ENCODE peak calls at places on chromosomes 5 and 9, in four cellular contexts. S, B, Z and H are unnamed samples.

GRCh38 chr5:15719784-15720183 is 219.8 kb downstream of the FBXL7 start:
- DNase-seq in Z (peak), B (no peak), S (no peak), H (no peak)

GRCh38 chr5:111227805-111228204 is 3.6 kb downstream of the CAMK4 start:
- DNase-seq in B (no peak), Z (peak), S (no peak), H (peak)

GRCh38 chr5:111950660-111951059 is 193.7 kb upstream of the NREP start:
- DNase-seq in B (no peak), Z (no peak), S (no peak), H (no peak)

GRCh38 chr9:126499911-126500599 is 113.7 kb upstream of the LMX1B start:
- DNase-seq in Z (no peak), S (no peak), B (no peak), H (no peak)

GRCh38 chr9:130268521-130269131 is 3.1 kb downstream of the HMCN2 start:
- DNase-seq in S (no peak), Z (no peak), B (no peak), H (no peak)

GRCh38 chr9:114779352-114779845 is 26.4 kb downstream of the TNFSF15 start:
- DNase-seq in S (no peak), B (no peak), Z (peak), H (peak)

GRCh38 chr5:36734422-36734821 is 128.0 kb downstream of the SLC1A3 start:
- DNase-seq in Z (peak), S (no peak), B (no peak), H (peak)

GRCh38 chr9:72656021-72656420 is 134.6 kb downstream of the TMC1 start:
- DNase-seq in S (no peak), B (no peak), Z (no peak), H (no peak)

GRCh38 chr5:169650701-169651331 is 13.7 kb downstream of the DOCK2 start:
- DNase-seq in B (peak), Z (peak), S (no peak), H (peak)

GRCh38 chr5:151718653-151719052 is 31.9 kb upstream of the SPARC start:
- DNase-seq in S (no peak), Z (peak), B (peak), H (peak)

GRCh38 chr9:17481565-17481964 is 97.3 kb upstream of the SH3GL2 start:
- DNase-seq in B (no peak), S (no peak), Z (no peak), H (peak)

GRCh38 chr5:54785729-54786548 is 199.5 kb downstream of the ESM1 start:
- DNase-seq in B (no peak), S (peak), Z (peak), H (peak)

GRCh38 chr5:68049053-68049713 is 166.4 kb upstream of the PIK3R1 start:
- DNase-seq in B (no peak), Z (no peak), S (no peak), H (no peak)

GRCh38 chr5:150645070-150645700 is 4.7 kb downstream of the SYNPO start:
- DNase-seq in Z (peak), S (peak), B (peak), H (peak)

GRCh38 chr5:75303419-75303818 is 33.6 kb upstream of the HMGCR start:
- DNase-seq in S (no peak), B (no peak), Z (no peak), H (no peak)

GRCh38 chr5:138369249-138369648 is 16.8 kb downstream of the KDM3B start:
- DNase-seq in Z (no peak), S (no peak), B (no peak), H (no peak)

GRCh38 chr9:137875846-137876245 is 1.7 kb upstream of the CACNA1B start:
- DNase-seq in B (no peak), Z (no peak), S (no peak), H (no peak)

GRCh38 chr5:134539732-134540131 is 14.3 kb downstream of the JADE2 start:
- DNase-seq in B (no peak), S (no peak), Z (no peak), H (no peak)

GRCh38 chr5:160382361-160382760 is 11.9 kb upstream of the C1QTNF2 start:
- DNase-seq in B (no peak), S (no peak), Z (no peak), H (no peak)

GRCh38 chr5:14190194-14191164 is 47.3 kb downstream of the TRIO start:
- DNase-seq in Z (peak), S (no peak), B (peak), H (peak)

GRCh38 chr5:111681414-111681790 is 75.6 kb downstream of the NREP start:
- DNase-seq in B (no peak), S (no peak), Z (no peak), H (no peak)

GRCh38 chr5:17928571-17928970 is 294.3 kb downstream of the TAF11L14 start:
- DNase-seq in Z (no peak), S (peak), B (no peak), H (peak)

GRCh38 chr5:160496784-160497183 is 75.1 kb downstream of the PTTG1 start:
- DNase-seq in S (no peak), Z (no peak), B (no peak), H (no peak)

GRCh38 chr9:136995772-136996308 is 528 bp downstream of the CLIC3 start:
- DNase-seq in S (no peak), B (no peak), Z (peak), H (peak)

GRCh38 chr5:143947313-143947712 is 135.4 kb downstream of the HMHB1 start:
- DNase-seq in Z (no peak), B (no peak), S (no peak), H (no peak)

GRCh38 chr5:76178913-76179312 is 95.7 kb downstream of the SV2C start:
- DNase-seq in Z (no peak), B (no peak), S (no peak), H (no peak)

GRCh38 chr9:114501786-114502682 is 3.2 kb downstream of the WHRN start:
- DNase-seq in B (no peak), Z (no peak), S (no peak), H (peak)